ENCODE peak calls at places on chromosomes 1 and 21, in eight cellular contexts. Q, N, V, U, E, D, H and R are unnamed samples.
A peak's percentile ranks its signal among the peaks of the same experiment; 100 is the strongest.

GRCh38 chr21:33839167-33839716 is 76.4 kb downstream of the ATP5PO start:
- DNase-seq in V (no peak), Q (no peak), N (no peak), E (no peak), H (peak; percentile 6), D (no peak), U (no peak), R (no peak)

GRCh38 chr1:199101139-199101538 is 462.3 kb downstream of the PTPRC start:
- DNase-seq in V (no peak), N (no peak), Q (no peak), E (no peak), U (no peak), D (no peak), H (peak; percentile 78), R (no peak)

GRCh38 chr1:67908260-67908936 is 75.1 kb upstream of the GNG12 start:
- DNase-seq in D (peak; percentile 7), E (no peak), U (no peak), V (no peak), Q (no peak), N (peak; percentile 28), H (no peak), R (no peak)

GRCh38 chr1:2517966-2518365 is 8.4 kb downstream of the PANK4 start:
- DNase-seq in E (no peak), V (no peak), U (no peak), N (no peak), H (no peak), D (no peak), Q (no peak), R (no peak)

GRCh38 chr1:218852541-218852940 is 321.1 kb upstream of the LYPLAL1 start:
- DNase-seq in U (no peak), N (no peak), E (no peak), D (no peak), V (no peak), Q (no peak), H (no peak), R (no peak)

GRCh38 chr1:222370911-222371717 is 176.8 kb downstream of the HHIPL2 start:
- DNase-seq in D (peak; percentile 99), E (peak; percentile 59), V (no peak), N (peak; percentile 80), H (no peak), U (no peak), Q (peak; percentile 38), R (no peak)

GRCh38 chr1:6141601-6142000 is 38.5 kb downstream of the CHD5 start:
- DNase-seq in U (no peak), D (no peak), H (peak; percentile 48), Q (no peak), N (peak; percentile 16), E (no peak), V (no peak), R (no peak)

GRCh38 chr1:236016083-236016482 is 48.8 kb downstream of the NID1 start:
- DNase-seq in Q (no peak), N (peak; percentile 97), D (peak; percentile 14), V (peak; percentile 49), E (no peak), U (no peak), H (no peak), R (no peak)

GRCh38 chr1:109613396-109614147 is 5.8 kb downstream of the GNAT2 start:
- DNase-seq in Q (no peak), N (peak; percentile 62), H (no peak), U (no peak), E (peak; percentile 40), V (no peak), D (peak; percentile 76), R (no peak)

GRCh38 chr1:79255421-79255820 is 248.9 kb upstream of the ADGRL4 start:
- DNase-seq in H (no peak), N (no peak), Q (no peak), E (no peak), V (no peak), D (no peak), U (no peak), R (no peak)

GRCh38 chr1:220990417-220991337 is 111.4 kb downstream of the HLX start:
- DNase-seq in N (peak; percentile 68), E (peak; percentile 72), U (no peak), D (peak; percentile 83), V (no peak), H (peak; percentile 18), Q (peak; percentile 26), R (no peak)

GRCh38 chr1:83725735-83726360 is 273.1 kb downstream of the TTLL7 start:
- DNase-seq in N (no peak), H (no peak), Q (no peak), E (no peak), U (no peak), V (no peak), D (no peak), R (no peak)

GRCh38 chr1:175783126-175783722 is 39.8 kb upstream of the TNR start:
- DNase-seq in D (no peak), H (no peak), E (no peak), U (no peak), V (no peak), Q (no peak), N (peak; percentile 31), R (no peak)

GRCh38 chr1:2102753-2103152 is 52.5 kb downstream of the PRKCZ start:
- DNase-seq in H (no peak), E (no peak), N (no peak), D (no peak), U (no peak), Q (no peak), V (no peak), R (no peak)

GRCh38 chr1:38990746-38991637 is at the start of gene AKIRIN1:
- DNase-seq in Q (peak; percentile 96), N (peak; percentile 98), E (peak; percentile 97), H (peak; percentile 97), D (peak; percentile 95), U (peak; percentile 99), V (peak; percentile 96), R (peak; percentile 95)

GRCh38 chr1:148352470-148353118 is 130.5 kb downstream of the PPIAL4G start:
- DNase-seq in V (no peak), H (peak; percentile 55), U (no peak), D (no peak), Q (no peak), E (no peak), N (no peak), R (no peak)

GRCh38 chr1:231318568-231318967 is 19.1 kb downstream of the EXOC8 start:
- DNase-seq in Q (no peak), U (no peak), V (no peak), E (no peak), N (no peak), H (no peak), D (no peak), R (no peak)

GRCh38 chr1:231326248-231326647 is 11.4 kb downstream of the EXOC8 start:
- DNase-seq in Q (no peak), E (no peak), D (no peak), U (no peak), N (no peak), H (no peak), V (no peak), R (no peak)

GRCh38 chr1:231324660-231325059 is 13.0 kb downstream of the EXOC8 start:
- DNase-seq in V (no peak), N (no peak), U (no peak), E (no peak), D (no peak), Q (no peak), H (no peak), R (no peak)

GRCh38 chr1:231319080-231319479 is 18.6 kb downstream of the EXOC8 start:
- DNase-seq in V (no peak), U (no peak), Q (no peak), N (no peak), H (no peak), D (no peak), E (no peak), R (no peak)

DNA sequence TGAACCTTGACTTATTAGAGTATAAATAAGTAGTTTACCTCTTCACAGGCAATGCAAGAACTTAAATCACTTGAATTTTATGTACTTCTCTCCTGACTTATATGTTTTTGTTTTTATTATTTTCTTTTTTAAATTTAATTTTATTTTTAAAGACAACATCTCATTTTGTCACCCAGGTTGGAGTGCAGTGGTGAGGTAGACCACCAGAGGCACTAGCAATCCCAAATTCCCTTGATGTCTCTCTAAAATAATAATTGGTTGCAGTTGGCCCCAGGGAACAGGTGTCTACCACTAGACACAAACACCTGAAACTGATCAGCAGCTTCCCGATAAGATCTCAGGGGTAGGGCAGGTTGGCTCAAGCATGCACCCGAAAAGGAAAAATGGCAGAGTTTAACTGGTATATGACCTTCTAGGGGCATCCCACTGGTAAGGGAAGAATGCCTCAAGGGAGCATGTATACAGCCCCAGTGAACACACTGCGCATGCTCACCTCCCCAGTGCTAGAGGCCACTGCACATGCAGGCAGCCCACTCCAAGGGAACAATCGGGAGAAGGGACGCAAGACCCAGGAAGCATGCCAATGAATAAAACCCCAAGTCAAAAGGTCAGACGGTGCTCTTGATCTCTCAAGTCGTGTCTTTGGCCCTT is 14.6 kb downstream of the EXOC8 start:
- DNase-seq in E (no peak), Q (no peak), U (no peak), V (no peak), D (no peak), H (no peak), N (no peak), R (no peak)
- TF ChIP-seq CTCF in E (peak; percentile 26), Q (no peak), U (no peak), V (no peak), D (no peak), H (peak; percentile 12), N (peak; percentile 33), R (no peak)

GRCh38 chr1:31714442-31715096 is 10.8 kb upstream of the COL16A1 start:
- DNase-seq in U (peak; percentile 71), N (peak; percentile 63), Q (no peak), D (peak; percentile 49), V (peak; percentile 47), H (peak; percentile 48), E (peak; percentile 43), R (peak; percentile 65)
- TF ChIP-seq CTCF in U (no peak), N (peak; percentile 61), Q (no peak), D (peak; percentile 47), V (no peak), H (peak; percentile 60), E (peak; percentile 72), R (no peak)

DNA sequence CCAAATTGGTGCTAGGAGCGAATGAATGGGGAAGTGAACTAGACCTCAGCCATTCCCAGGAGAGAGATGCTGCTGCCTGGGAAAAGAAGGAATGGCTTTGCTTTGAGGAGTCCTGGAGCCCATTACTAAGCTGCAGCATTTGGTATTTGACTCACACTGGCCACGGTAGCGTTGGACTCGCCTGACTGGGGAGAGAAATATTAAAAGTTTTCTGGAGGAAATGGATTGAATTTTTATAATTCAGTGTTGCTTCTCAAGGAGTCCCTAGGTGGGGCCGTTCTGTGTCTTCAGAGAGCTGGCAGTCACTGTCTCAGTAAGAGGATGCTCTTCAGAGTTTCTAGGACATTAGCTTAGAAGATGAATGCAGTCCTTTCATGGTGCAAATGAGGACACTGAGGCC is 40.2 kb downstream of the PIK3CD start:
- DNase-seq in N (no peak), U (no peak), Q (no peak), E (no peak), H (no peak), D (peak; percentile 22), V (no peak), R (no peak)
- TF ChIP-seq CTCF in N (peak; percentile 27), U (no peak), Q (no peak), E (no peak), H (no peak), D (no peak), V (no peak), R (no peak)

DNA sequence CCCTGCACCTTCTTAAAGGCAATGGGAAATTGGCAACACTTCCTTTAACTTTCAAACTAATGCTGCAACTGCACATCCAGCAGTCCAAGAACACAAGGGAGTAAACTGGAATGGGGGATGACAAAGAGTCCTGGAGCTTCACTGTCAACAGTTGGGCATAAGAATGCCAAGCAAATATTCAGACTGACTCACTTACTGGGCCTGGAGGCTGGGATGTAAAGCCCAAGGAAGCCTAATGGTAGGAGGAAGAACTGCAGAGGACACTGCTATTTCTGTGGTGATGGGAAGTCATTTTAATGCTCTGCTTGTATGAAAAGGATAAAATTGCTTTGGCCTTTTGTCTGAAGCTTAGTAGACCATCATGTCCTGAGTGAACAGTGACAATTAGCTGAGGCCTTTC is 15.7 kb upstream of the DMRTA2 start:
- DNase-seq in Q (no peak), E (no peak), U (no peak), N (no peak), D (peak; percentile 20), H (no peak), V (no peak), R (no peak)
- TF ChIP-seq CTCF in Q (no peak), E (peak; percentile 30), U (no peak), N (no peak), D (no peak), H (no peak), V (no peak), R (no peak)